ENCODE peak calls at places on chromosomes 2 and 18, in five cellular contexts. B is activated CD4-positive, alpha-beta T cell treated with anti-CD3 and anti-CD28 coated beads, Interleukin-2, amount 50 U/mL, for 24 hours; X is H4; N is smooth muscle cell of the brain vasculature; H is ovary. A is an unnamed sample.

GRCh38 chr2:231353469-231353868 is 42.0 kb upstream of the B3GNT7 start:
- DNase-seq in X (no peak), H (no peak), N (no peak), B (no peak), A (no peak)

GRCh38 chr2:69300650-69301049 is 86.4 kb downstream of the GFPT1 start:
- DNase-seq in H (no peak), B (no peak), X (no peak), N (no peak), A (no peak)

GRCh38 chr2:230007931-230008707 is 60.6 kb downstream of the SLC16A14 start:
- DNase-seq in N (peak), X (peak), B (peak), H (peak), A (peak)

GRCh38 chr18:56248613-56249235 is 389.7 kb downstream of the TXNL1 start:
- DNase-seq in X (no peak), N (no peak), B (no peak), H (no peak), A (no peak)

GRCh38 chr2:239889641-239890055 is 135.5 kb downstream of the NDUFA10 start:
- DNase-seq in B (no peak), H (no peak), N (peak), X (no peak), A (no peak)

GRCh38 chr2:34991508-34992274 is 1363.9 kb upstream of the CRIM1 start:
- DNase-seq in H (no peak), B (no peak), X (no peak), N (no peak), A (no peak)

GRCh38 chr2:152098798-152099654 is at the start of gene CACNB4:
- DNase-seq in N (no peak), B (no peak), H (peak), X (peak), A (no peak)

GRCh38 chr18:57910134-57910533 is 107.0 kb upstream of the ATP8B1 start:
- DNase-seq in B (no peak), X (no peak), H (no peak), N (peak), A (no peak)

GRCh38 chr2:241901500-241902351 is 32.2 kb downstream of the RTP5 start:
- DNase-seq in N (no peak), X (no peak), H (peak), B (no peak), A (no peak)

GRCh38 chr2:204477358-204477950 is 67.8 kb upstream of the PARD3B start:
- DNase-seq in N (no peak), H (no peak), X (no peak), B (no peak), A (no peak)

GRCh38 chr2:149858214-149858613 is 270.6 kb upstream of the MMADHC start:
- DNase-seq in H (no peak), B (no peak), X (no peak), N (no peak), A (no peak)

GRCh38 chr18:44568343-44568742 is 112.3 kb upstream of the SETBP1 start:
- DNase-seq in X (no peak), H (no peak), B (no peak), N (no peak), A (no peak)

GRCh38 chr2:96105152-96105915 is 11.0 kb downstream of the ADRA2B start:
- DNase-seq in N (no peak), H (peak), B (no peak), X (no peak), A (no peak)

GRCh38 chr18:69002233-69002632 is 204.4 kb downstream of the CCDC102B start:
- DNase-seq in X (no peak), N (no peak), B (no peak), H (no peak), A (no peak)

GRCh38 chr18:22179174-22179573 is 9.8 kb downstream of the GATA6 start:
- DNase-seq in H (no peak), B (no peak), N (no peak), X (no peak), A (no peak)

GRCh38 chr2:19673213-19673791 is 228.5 kb downstream of the TTC32 start:
- DNase-seq in B (no peak), X (peak), N (peak), H (no peak), A (no peak)

GRCh38 chr2:119289642-119290041 is 66.0 kb downstream of the STEAP3 start:
- DNase-seq in H (no peak), X (no peak), N (no peak), B (no peak), A (no peak)

GRCh38 chr2:5195636-5196035 is 496.5 kb upstream of the SOX11 start:
- DNase-seq in H (no peak), N (no peak), X (no peak), B (no peak), A (no peak)

GRCh38 chr2:240981273-240981672 is 17.1 kb upstream of the SNED1 start:
- DNase-seq in X (no peak), H (no peak), N (no peak), B (no peak), A (no peak)

GRCh38 chr2:134148172-134148571 is 105.7 kb upstream of the MGAT5 start:
- DNase-seq in X (no peak), N (no peak), B (no peak), H (no peak), A (no peak)

GRCh38 chr2:165952600-165953210 is 871 bp downstream of the TTC21B start:
- DNase-seq in N (no peak), H (no peak), B (no peak), X (no peak), A (no peak)

GRCh38 chr2:26961603-26962184 is 8.7 kb upstream of the MAPRE3 start:
- DNase-seq in H (peak), X (peak), N (peak), B (peak), A (peak)

GRCh38 chr18:70430501-70431173 is 141.8 kb downstream of the SOCS6 start:
- DNase-seq in H (no peak), B (no peak), N (no peak), X (no peak), A (no peak)

GRCh38 chr18:9048808-9049494 is 53.5 kb upstream of the NDUFV2 start:
- DNase-seq in B (no peak), N (no peak), H (no peak), X (no peak), A (no peak)

GRCh38 chr2:130825972-130826253 is 10.8 kb upstream of the ARHGEF4 start:
- DNase-seq in X (no peak), B (no peak), N (no peak), H (no peak), A (no peak)

GRCh38 chr2:74894261-74895030 is 60.5 kb downstream of the HK2 start:
- DNase-seq in B (no peak), N (no peak), X (no peak), H (no peak), A (no peak)

GRCh38 chr2:231525248-231526163 is 4.7 kb downstream of the NMUR1 start:
- DNase-seq in X (no peak), N (no peak), B (no peak), H (no peak), A (no peak)

GRCh38 chr18:77147418-77147852 is 14.9 kb upstream of the MBP start:
- DNase-seq in H (no peak), X (no peak), B (no peak), N (no peak), A (no peak)

GRCh38 chr18:61894751-61895524 is 2.1 kb upstream of the RNF152 start:
- DNase-seq in X (no peak), H (no peak), B (no peak), N (no peak), A (no peak)